ENCODE peak calls at places on chromosomes 7 and 10, in five cellular contexts. W, Q, M, L and Z are unnamed samples.

GRCh38 chr7:141663081-141663510 is 38.9 kb downstream of the DENND11 start:
- DNase-seq in Q (peak), L (no peak), M (no peak), W (no peak), Z (no peak)

GRCh38 chr10:77637474-77637985 is at the start of gene KCNMA1:
- DNase-seq in Q (no peak), M (peak), W (no peak), L (no peak), Z (no peak)

GRCh38 chr10:51630618-51631005 is 68.8 kb downstream of the CSTF2T start:
- DNase-seq in Q (no peak), W (no peak), L (no peak), M (no peak), Z (no peak)

GRCh38 chr10:92119340-92119739 is 171.5 kb downstream of the CPEB3 start:
- DNase-seq in M (no peak), W (no peak), Q (no peak), L (no peak), Z (no peak)

GRCh38 chr7:36606442-36607205 is 117.7 kb downstream of the AOAH start:
- DNase-seq in W (no peak), Q (no peak), M (no peak), L (peak), Z (no peak)

GRCh38 chr7:70325509-70326101 is 727.3 kb downstream of the AUTS2 start:
- DNase-seq in W (no peak), Q (peak), L (no peak), M (peak), Z (peak)

GRCh38 chr7:31204066-31204465 is 136.5 kb downstream of the NEUROD6 start:
- DNase-seq in L (no peak), Q (no peak), M (no peak), W (no peak), Z (no peak)

GRCh38 chr7:40887099-40887498 is 752.3 kb downstream of the SUGCT start:
- DNase-seq in M (peak), L (no peak), Q (no peak), W (no peak), Z (no peak)

GRCh38 chr7:95996174-95996573 is 223.8 kb downstream of the DYNC1I1 start:
- DNase-seq in L (no peak), Q (no peak), M (no peak), W (no peak), Z (no peak)

GRCh38 chr7:75048435-75049379 is 24.9 kb downstream of the RCC1L start:
- DNase-seq in Q (no peak), L (no peak), M (peak), W (no peak), Z (no peak)

GRCh38 chr10:21092683-21093524 is 195.8 kb upstream of the NEBL start:
- DNase-seq in L (no peak), W (no peak), M (no peak), Q (peak), Z (no peak)

GRCh38 chr10:120741415-120741814 is 109.7 kb upstream of the WDR11 start:
- DNase-seq in W (no peak), M (no peak), L (no peak), Q (no peak), Z (no peak)

GRCh38 chr10:59622320-59622901 is 87.2 kb downstream of the SLC16A9 start:
- DNase-seq in L (peak), M (peak), W (peak), Q (peak), Z (peak)

GRCh38 chr10:86773486-86773885 is 17.1 kb downstream of the BMPR1A start:
- DNase-seq in Q (no peak), W (no peak), L (no peak), M (no peak), Z (peak)

GRCh38 chr10:59672150-59672875 is 37.3 kb downstream of the SLC16A9 start:
- DNase-seq in Q (no peak), L (no peak), M (no peak), W (no peak), Z (no peak)

GRCh38 chr10:21078410-21079329 is 181.6 kb upstream of the NEBL start:
- DNase-seq in W (peak), L (no peak), M (peak), Q (peak), Z (peak)

GRCh38 chr10:42979730-42980467 is 97.0 kb upstream of the RET start:
- DNase-seq in Q (no peak), M (no peak), W (no peak), L (no peak), Z (no peak)

GRCh38 chr7:50619684-50620083 is 54.5 kb upstream of the DDC start:
- DNase-seq in Q (no peak), M (no peak), L (no peak), W (no peak), Z (no peak)

GRCh38 chr7:141585592-141586510 is 34.6 kb downstream of the AGK start:
- DNase-seq in L (no peak), M (peak), W (no peak), Q (peak), Z (peak)

GRCh38 chr10:71094712-71095390 is 117.5 kb upstream of the UNC5B start:
- DNase-seq in W (no peak), L (no peak), Q (peak), M (no peak), Z (no peak)